ENCODE peak calls at places on chromosomes 4 and X, in seven cellular contexts. S is NCI-H1105 treated with DMSO at 0.1 percent for 48 hours; X is activated naive CD8-positive, alpha-beta T cell treated with anti-CD3 and anti-CD28 coated beads, Interleukin-2, amount 50 U/mL, for 16 hours; K is EL; W is heart left ventricle; O is activated T-helper 9 cell treated with anti-CD3 and anti-CD28 coated beads, Interleukin-2, amount 50 U/mL, for 16 hours; D is GM23248. U is an unnamed sample.

GRCh38 chr4:150152764-150153163 is 74.5 kb downstream of the DCLK2 start:
- DNase-seq in S (no peak), X (no peak), K (peak; percentile 31), W (no peak), O (no peak), D (peak; percentile 73), U (no peak)

GRCh38 chrX:20237864-20238263 is 28.8 kb downstream of the RPS6KA3 start:
- DNase-seq in S (no peak), X (no peak), K (peak; percentile 14), W (no peak), O (no peak), D (peak; percentile 46), U (no peak)

GRCh38 chr4:8725071-8725841 is 132.7 kb downstream of the CPZ start:
- DNase-seq in S (no peak), X (no peak), K (no peak), W (peak; percentile 3), O (no peak), D (no peak), U (peak; percentile 64)

GRCh38 chr4:76024007-76024406 is 710 bp upstream of the CXCL10 start:
- DNase-seq in S (no peak), X (no peak), K (no peak), W (no peak), O (no peak), D (no peak), U (no peak)

GRCh38 chr4:167930171-167930570 is 162.2 kb upstream of the ANXA10 start:
- DNase-seq in S (no peak), X (no peak), K (no peak), W (no peak), O (no peak), D (peak; percentile 3), U (no peak)

GRCh38 chr4:3204021-3204431 is 44.9 kb upstream of the MSANTD1 start:
- DNase-seq in S (no peak), X (no peak), K (peak; percentile 58), W (no peak), O (no peak), D (peak; percentile 87), U (no peak)

GRCh38 chr4:121932212-121932974 is 19.5 kb downstream of the TRPC3 start:
- DNase-seq in S (no peak), X (no peak), K (no peak), W (no peak), O (no peak), D (no peak), U (no peak)

GRCh38 chr4:33060873-33061542 is 2340.8 kb downstream of the PCDH7 start:
- DNase-seq in S (peak; percentile 26), X (no peak), K (peak; percentile 48), W (no peak), O (no peak), D (peak; percentile 74), U (peak; percentile 68)

GRCh38 chr4:98510757-98511517 is 147.5 kb downstream of the TSPAN5 start:
- DNase-seq in S (no peak), X (no peak), K (peak; percentile 83), W (no peak), O (no peak), D (peak; percentile 89), U (no peak)

GRCh38 chr4:56728512-56728911 is 47.4 kb upstream of the HOPX start:
- DNase-seq in S (peak; percentile 47), X (no peak), K (peak; percentile 82), W (peak; percentile 30), O (no peak), D (peak; percentile 83), U (no peak)